ENCODE peak calls at places on chromosomes 3 and 15, in four cellular contexts. One of them, this sample, is unnamed.

GRCh38 chr15:48501208-48501607 is 144.3 kb downstream of the FBN1 start:
- DNase-seq in foreskin keratinocyte: no peak
- DNase-seq in heart right ventricle: no peak
- DNase-seq in right lobe of liver: no peak
- DNase-seq in this sample: no peak

GRCh38 chr3:28295819-28296364 is 52.6 kb upstream of the ZCWPW2 start:
- DNase-seq in right lobe of liver: no peak
- DNase-seq in foreskin keratinocyte: no peak
- DNase-seq in heart right ventricle: no peak
- DNase-seq in this sample: no peak

GRCh38 chr3:111385971-111386495 is 156.0 kb upstream of the CD96 start:
- DNase-seq in foreskin keratinocyte: no peak
- DNase-seq in right lobe of liver: no peak
- DNase-seq in heart right ventricle: no peak
- DNase-seq in this sample: no peak

GRCh38 chr15:38263996-38264395 is 11.4 kb downstream of the SPRED1 start:
- DNase-seq in foreskin keratinocyte: no peak
- DNase-seq in heart right ventricle: no peak
- DNase-seq in right lobe of liver: no peak
- DNase-seq in this sample: no peak

GRCh38 chr3:187975571-187976360 is 178.2 kb upstream of the LPP start:
- DNase-seq in right lobe of liver: no peak
- DNase-seq in heart right ventricle: no peak
- DNase-seq in foreskin keratinocyte: no peak
- DNase-seq in this sample: no peak

GRCh38 chr3:138950006-138950644 is 3.1 kb downstream of the FOXL2NB start:
- DNase-seq in right lobe of liver: no peak
- DNase-seq in foreskin keratinocyte: no peak
- DNase-seq in heart right ventricle: no peak
- DNase-seq in this sample: no peak

GRCh38 chr15:52143862-52144261 is 31.3 kb upstream of the BCL2L10 start:
- DNase-seq in foreskin keratinocyte: peak; percentile 81
- DNase-seq in heart right ventricle: no peak
- DNase-seq in right lobe of liver: no peak
- DNase-seq in this sample: no peak

GRCh38 chr15:28975766-28976179 is 90.0 kb downstream of the APBA2 start:
- DNase-seq in heart right ventricle: no peak
- DNase-seq in right lobe of liver: no peak
- DNase-seq in foreskin keratinocyte: peak; percentile 13
- DNase-seq in this sample: no peak

GRCh38 chr15:75723171-75723846 is 10.7 kb upstream of the CSPG4 start:
- DNase-seq in foreskin keratinocyte: no peak
- DNase-seq in right lobe of liver: no peak
- DNase-seq in heart right ventricle: no peak
- DNase-seq in this sample: no peak

GRCh38 chr3:48022178-48022577 is 6.0 kb upstream of the MAP4 start:
- DNase-seq in right lobe of liver: no peak
- DNase-seq in heart right ventricle: no peak
- DNase-seq in foreskin keratinocyte: no peak
- DNase-seq in this sample: no peak
- H3K4me1 ChIP-seq in right lobe of liver: peaks cover 8% of the 10 kb centered on the region
- H3K4me1 ChIP-seq in heart right ventricle: peaks cover 26% of the 10 kb centered on the region
- H3K4me1 ChIP-seq in foreskin keratinocyte: peaks cover 28% of the 10 kb centered on the region
- H3K4me1 ChIP-seq in this sample: no peaks in the 10 kb centered on the region

DNA sequence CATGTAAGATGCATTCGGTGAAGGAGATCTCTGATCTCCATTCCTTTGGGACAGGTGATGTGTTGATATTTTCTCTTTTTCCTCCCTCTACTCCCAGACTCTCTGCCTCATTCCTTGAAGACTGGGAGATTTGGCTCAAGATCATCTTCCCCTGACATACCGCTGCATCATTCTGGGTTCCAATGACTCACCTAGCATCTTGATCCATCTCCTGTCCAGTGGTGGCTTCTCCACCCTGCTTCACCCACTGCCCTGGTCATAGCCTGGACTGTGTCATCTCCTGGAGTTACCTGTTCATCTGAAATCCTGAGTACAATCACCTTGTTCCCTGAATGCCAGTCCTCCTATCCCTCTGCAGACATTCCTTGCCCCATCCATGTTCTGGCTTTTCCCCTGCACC is 57.4 kb upstream of the TRAK1 start:
- DNase-seq in heart right ventricle: no peak
- DNase-seq in foreskin keratinocyte: no peak
- DNase-seq in right lobe of liver: no peak
- DNase-seq in this sample: no peak
- H3K4me1 ChIP-seq in heart right ventricle: peaks cover 67% of the 10 kb centered on the region
- H3K4me1 ChIP-seq in foreskin keratinocyte: peaks cover 24% of the 10 kb centered on the region
- H3K4me1 ChIP-seq in right lobe of liver: peaks cover 39% of the 10 kb centered on the region
- H3K4me1 ChIP-seq in this sample: peaks cover 59% of the 10 kb centered on the region

GRCh38 chr3:192897005-192897404 is 20.7 kb downstream of the MB21D2 start:
- DNase-seq in heart right ventricle: no peak
- DNase-seq in right lobe of liver: no peak
- DNase-seq in foreskin keratinocyte: no peak
- DNase-seq in this sample: no peak

GRCh38 chr3:192890348-192891335 is 27.0 kb downstream of the MB21D2 start:
- DNase-seq in heart right ventricle: no peak
- DNase-seq in foreskin keratinocyte: no peak
- DNase-seq in right lobe of liver: no peak
- DNase-seq in this sample: no peak

GRCh38 chr3:192896208-192896607 is 21.4 kb downstream of the MB21D2 start:
- DNase-seq in foreskin keratinocyte: no peak
- DNase-seq in heart right ventricle: no peak
- DNase-seq in right lobe of liver: no peak
- DNase-seq in this sample: no peak

GRCh38 chr3:192892981-192893827 is 24.5 kb downstream of the MB21D2 start:
- DNase-seq in foreskin keratinocyte: peak; percentile 72
- DNase-seq in heart right ventricle: peak; percentile 53
- DNase-seq in right lobe of liver: no peak
- DNase-seq in this sample: peak; percentile 66

DNA sequence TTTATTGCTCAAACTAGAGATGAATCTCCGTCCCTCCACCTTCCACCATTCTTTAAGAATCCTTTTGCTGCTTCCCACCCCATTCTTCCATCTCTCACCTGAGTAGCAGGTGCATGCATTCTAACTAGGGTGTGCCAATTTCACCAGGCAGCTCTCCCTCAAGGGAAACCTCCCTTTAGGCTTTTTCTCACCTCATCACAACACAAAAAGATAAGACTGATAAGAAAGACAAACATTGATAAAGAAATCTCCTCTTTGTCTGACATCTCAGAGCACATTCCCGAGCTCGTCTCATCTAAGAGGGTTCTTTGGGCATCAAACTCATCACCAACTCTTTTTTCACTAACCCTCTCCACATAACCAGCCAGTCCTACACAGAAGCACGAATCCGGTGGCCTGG is 23.0 kb downstream of the MB21D2 start:
- DNase-seq in foreskin keratinocyte: no peak
- DNase-seq in heart right ventricle: no peak
- DNase-seq in right lobe of liver: no peak
- DNase-seq in this sample: no peak
- H3K4me1 ChIP-seq in foreskin keratinocyte: peaks cover 28% of the 10 kb centered on the region
- H3K4me1 ChIP-seq in heart right ventricle: peaks cover 42% of the 10 kb centered on the region
- H3K4me1 ChIP-seq in right lobe of liver: no peaks in the 10 kb centered on the region
- H3K4me1 ChIP-seq in this sample: peaks cover under 1% of the 10 kb centered on the region

DNA sequence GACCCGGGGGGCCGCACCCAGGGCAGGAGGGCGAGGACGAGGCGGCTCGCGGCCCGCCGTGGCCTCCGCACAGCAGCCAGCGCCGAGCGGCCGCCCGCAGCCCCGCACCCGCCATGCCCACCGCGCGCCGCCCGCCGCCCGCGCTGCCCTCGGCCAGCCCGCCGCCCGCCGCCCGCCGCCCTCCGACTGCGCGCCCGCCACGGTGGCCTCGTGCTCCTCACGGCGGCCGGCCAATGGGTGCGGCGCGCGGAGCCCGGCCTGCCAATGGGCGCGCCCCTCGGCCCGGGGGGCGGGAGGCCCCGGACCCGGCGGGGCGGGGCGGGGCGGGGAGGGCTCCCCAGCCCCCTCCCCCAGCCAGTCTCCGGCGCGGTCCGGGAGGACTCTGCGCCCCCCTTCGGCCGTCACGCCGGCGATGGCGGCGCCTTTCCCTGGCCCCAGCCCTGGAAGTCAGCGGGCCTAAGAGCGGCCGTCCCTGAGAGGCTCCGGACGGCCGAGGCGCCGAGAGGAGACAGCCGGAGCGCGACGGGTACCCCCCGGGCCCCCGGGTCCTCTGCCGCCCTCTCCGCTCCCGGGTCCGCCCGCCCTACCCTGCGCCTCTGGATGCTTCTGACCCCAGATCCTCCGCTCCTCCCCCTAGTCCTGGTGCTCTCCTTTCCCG is at the start of gene NT5DC2:
- DNase-seq in right lobe of liver: peak; percentile 57
- DNase-seq in heart right ventricle: peak; percentile 60
- DNase-seq in foreskin keratinocyte: no peak
- DNase-seq in this sample: peak; percentile 83
- H3K4me1 ChIP-seq in right lobe of liver: no peaks in the 10 kb centered on the region
- H3K4me1 ChIP-seq in heart right ventricle: peaks cover 84% of the 10 kb centered on the region
- H3K4me1 ChIP-seq in foreskin keratinocyte: peaks cover 4% of the 10 kb centered on the region
- H3K4me1 ChIP-seq in this sample: peaks cover 54% of the 10 kb centered on the region

DNA sequence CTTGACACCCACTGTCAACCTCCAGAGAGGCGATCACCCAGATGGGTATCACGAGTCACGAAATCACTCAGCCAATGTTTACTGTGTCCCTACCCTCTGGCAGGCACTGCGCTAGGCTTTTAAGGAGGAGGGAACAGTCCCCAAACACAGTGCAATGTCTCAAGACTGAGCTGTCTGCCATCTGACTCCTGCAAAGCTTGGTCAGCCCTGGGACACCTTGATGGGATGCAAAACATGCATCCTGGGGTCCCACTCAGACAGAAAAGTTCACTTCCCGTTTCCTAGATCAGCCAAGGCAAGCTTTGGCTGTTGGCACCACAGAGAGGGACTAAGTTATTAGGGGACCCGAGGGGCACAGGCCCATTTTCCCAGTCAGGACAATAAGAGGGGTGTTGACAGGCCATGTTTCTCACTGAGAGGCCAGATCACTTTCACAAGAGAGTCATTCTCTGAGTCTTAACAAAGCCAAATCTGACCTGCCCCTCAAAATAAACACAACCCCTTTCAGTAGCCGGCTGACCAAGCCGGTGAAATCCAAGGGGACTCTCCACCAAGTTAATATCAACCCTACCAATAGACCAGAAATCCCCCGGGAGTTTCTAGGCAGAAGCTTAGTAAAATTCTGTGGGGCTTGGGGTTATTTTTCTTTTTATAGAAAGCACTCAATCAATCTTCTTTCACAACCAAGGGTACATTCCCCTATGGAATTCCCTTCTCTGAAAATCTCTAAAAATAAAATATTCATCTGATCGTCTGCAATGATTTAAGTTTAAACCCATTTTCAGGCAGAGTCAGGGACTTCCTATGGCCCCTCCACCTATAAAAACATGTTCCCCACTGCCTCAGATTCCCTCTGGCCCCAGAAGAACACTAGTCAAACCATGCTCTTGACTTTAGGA is 3.5 kb downstream of the RFTN1 start:
- DNase-seq in foreskin keratinocyte: no peak
- DNase-seq in heart right ventricle: no peak
- DNase-seq in right lobe of liver: no peak
- DNase-seq in this sample: no peak
- H3K4me1 ChIP-seq in foreskin keratinocyte: peaks cover 4% of the 10 kb centered on the region
- H3K4me1 ChIP-seq in heart right ventricle: peaks cover 78% of the 10 kb centered on the region
- H3K4me1 ChIP-seq in right lobe of liver: peaks cover 28% of the 10 kb centered on the region
- H3K4me1 ChIP-seq in this sample: peaks cover 51% of the 10 kb centered on the region

DNA sequence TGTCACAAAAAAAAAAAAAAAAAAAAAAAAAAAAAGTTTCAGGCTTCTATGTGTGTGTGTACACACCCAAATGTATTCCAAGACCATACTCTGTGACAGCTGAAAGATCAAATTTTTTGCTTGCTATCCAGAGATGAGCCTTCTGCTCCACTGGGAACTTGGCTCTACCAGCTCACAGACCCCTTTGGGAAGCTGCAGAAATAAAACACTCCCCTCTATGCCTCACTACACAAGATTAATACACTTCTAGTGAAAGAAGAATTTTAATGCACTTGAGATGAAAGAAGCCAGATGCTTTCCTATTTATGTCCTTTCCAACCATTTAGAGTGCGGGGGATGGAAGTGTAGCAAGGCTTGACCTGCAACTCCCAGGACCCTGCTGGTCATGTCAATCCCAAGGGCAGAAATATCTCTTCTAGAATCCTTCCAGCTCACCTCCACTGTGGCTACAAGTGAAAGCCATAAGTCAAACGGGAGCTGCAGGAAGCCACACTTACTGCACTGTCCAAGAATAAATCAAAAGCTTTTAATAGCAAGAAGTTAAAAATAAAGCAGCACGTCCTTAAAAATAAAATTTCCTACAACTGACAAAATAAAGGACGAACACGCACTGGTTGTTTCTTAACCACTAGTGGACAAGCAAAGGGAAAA is 34.6 kb downstream of the ANXA2 start:
- DNase-seq in foreskin keratinocyte: no peak
- DNase-seq in heart right ventricle: no peak
- DNase-seq in right lobe of liver: no peak
- DNase-seq in this sample: no peak
- H3K4me1 ChIP-seq in foreskin keratinocyte: peaks cover 11% of the 10 kb centered on the region
- H3K4me1 ChIP-seq in heart right ventricle: peaks cover 47% of the 10 kb centered on the region
- H3K4me1 ChIP-seq in right lobe of liver: no peaks in the 10 kb centered on the region
- H3K4me1 ChIP-seq in this sample: peaks cover 27% of the 10 kb centered on the region

GRCh38 chr15:90933310-90933709 is 961 bp upstream of the HDDC3 start:
- DNase-seq in right lobe of liver: no peak
- DNase-seq in heart right ventricle: no peak
- DNase-seq in foreskin keratinocyte: no peak
- DNase-seq in this sample: no peak

GRCh38 chr15:90930861-90931629 is 1.3 kb downstream of the HDDC3 start:
- DNase-seq in foreskin keratinocyte: no peak
- DNase-seq in heart right ventricle: no peak
- DNase-seq in right lobe of liver: no peak
- DNase-seq in this sample: no peak

GRCh38 chr15:90934256-90934948 is 683 bp upstream of the UNC45A start:
- DNase-seq in heart right ventricle: peak; percentile 87
- DNase-seq in foreskin keratinocyte: peak; percentile 55
- DNase-seq in right lobe of liver: peak; percentile 87
- DNase-seq in this sample: peak; percentile 92

GRCh38 chr15:90931737-90932659 is at the start of gene HDDC3:
- DNase-seq in heart right ventricle: peak; percentile 93
- DNase-seq in foreskin keratinocyte: peak; percentile 80
- DNase-seq in right lobe of liver: peak; percentile 93
- DNase-seq in this sample: peak; percentile 96

GRCh38 chr15:90932660-90932991 is 277 bp upstream of the HDDC3 start:
- DNase-seq in heart right ventricle: no peak
- DNase-seq in right lobe of liver: no peak
- DNase-seq in foreskin keratinocyte: no peak
- DNase-seq in this sample: no peak
- H3K4me1 ChIP-seq in heart right ventricle: peaks cover 74% of the 10 kb centered on the region
- H3K4me1 ChIP-seq in right lobe of liver: peaks cover 13% of the 10 kb centered on the region
- H3K4me1 ChIP-seq in foreskin keratinocyte: peaks cover 3% of the 10 kb centered on the region
- H3K4me1 ChIP-seq in this sample: peaks cover 54% of the 10 kb centered on the region